ENCODE peak calls at places on chromosomes 16 and 17, in nine cellular contexts. One of them, this sample, is unnamed.

GRCh38 chr16:88653101-88653500 is 2.2 kb upstream of the CYBA start:
- DNase-seq in brain microvascular endothelial cell: no peak
- DNase-seq in sigmoid colon: no peak
- DNase-seq in psoas muscle: no peak
- DNase-seq in breast epithelium: no peak
- DNase-seq in cardiac muscle cell: no peak
- DNase-seq in right cardiac atrium: no peak
- DNase-seq in H1: no peak
- DNase-seq in neural progenitor cell: no peak
- DNase-seq in this sample: no peak

GRCh38 chr17:61393904-61394629 is 5.6 kb upstream of the TBX2 start:
- DNase-seq in brain microvascular endothelial cell: no peak
- DNase-seq in sigmoid colon: no peak
- DNase-seq in psoas muscle: no peak
- DNase-seq in breast epithelium: no peak
- DNase-seq in cardiac muscle cell: peak; percentile 36
- DNase-seq in right cardiac atrium: no peak
- DNase-seq in H1: no peak
- DNase-seq in neural progenitor cell: peak; percentile 28
- DNase-seq in this sample: no peak

GRCh38 chr17:79303641-79304205 is 229.1 kb downstream of the ENGASE start:
- DNase-seq in brain microvascular endothelial cell: no peak
- DNase-seq in sigmoid colon: no peak
- DNase-seq in psoas muscle: no peak
- DNase-seq in breast epithelium: no peak
- DNase-seq in cardiac muscle cell: no peak
- DNase-seq in right cardiac atrium: no peak
- DNase-seq in H1: no peak
- DNase-seq in neural progenitor cell: no peak
- DNase-seq in this sample: no peak

GRCh38 chr17:29583324-29584248 is 5.9 kb downstream of the GIT1 start:
- DNase-seq in brain microvascular endothelial cell: no peak
- DNase-seq in sigmoid colon: no peak
- DNase-seq in psoas muscle: no peak
- DNase-seq in breast epithelium: no peak
- DNase-seq in cardiac muscle cell: no peak
- DNase-seq in right cardiac atrium: no peak
- DNase-seq in H1: no peak
- DNase-seq in neural progenitor cell: no peak
- DNase-seq in this sample: no peak

GRCh38 chr17:77897741-77898301 is 60.7 kb upstream of the TNRC6C start:
- DNase-seq in brain microvascular endothelial cell: no peak
- DNase-seq in sigmoid colon: peak; percentile 2
- DNase-seq in psoas muscle: no peak
- DNase-seq in breast epithelium: no peak
- DNase-seq in cardiac muscle cell: no peak
- DNase-seq in right cardiac atrium: no peak
- DNase-seq in H1: no peak
- DNase-seq in neural progenitor cell: peak; percentile 1
- DNase-seq in this sample: no peak

GRCh38 chr17:57406131-57406980 is 150.0 kb downstream of the MSI2 start:
- DNase-seq in brain microvascular endothelial cell: no peak
- DNase-seq in sigmoid colon: no peak
- DNase-seq in psoas muscle: no peak
- DNase-seq in breast epithelium: no peak
- DNase-seq in cardiac muscle cell: peak; percentile 76
- DNase-seq in right cardiac atrium: peak; percentile 45
- DNase-seq in H1: no peak
- DNase-seq in neural progenitor cell: peak; percentile 97
- DNase-seq in this sample: no peak

GRCh38 chr16:57504491-57504890 is 18.2 kb upstream of the DOK4 start:
- DNase-seq in brain microvascular endothelial cell: no peak
- DNase-seq in sigmoid colon: no peak
- DNase-seq in psoas muscle: no peak
- DNase-seq in breast epithelium: no peak
- DNase-seq in cardiac muscle cell: no peak
- DNase-seq in right cardiac atrium: no peak
- DNase-seq in H1: no peak
- DNase-seq in neural progenitor cell: no peak
- DNase-seq in this sample: no peak

GRCh38 chr17:36510636-36511035 is 24.0 kb downstream of the MYO19 start:
- DNase-seq in brain microvascular endothelial cell: no peak
- DNase-seq in sigmoid colon: no peak
- DNase-seq in psoas muscle: no peak
- DNase-seq in breast epithelium: no peak
- DNase-seq in cardiac muscle cell: no peak
- DNase-seq in right cardiac atrium: no peak
- DNase-seq in H1: no peak
- DNase-seq in neural progenitor cell: no peak
- DNase-seq in this sample: no peak

GRCh38 chr17:75473246-75473645 is 16.8 kb downstream of the TMEM94 start:
- DNase-seq in brain microvascular endothelial cell: no peak
- DNase-seq in sigmoid colon: no peak
- DNase-seq in psoas muscle: no peak
- DNase-seq in breast epithelium: no peak
- DNase-seq in cardiac muscle cell: peak; percentile 35
- DNase-seq in right cardiac atrium: peak; percentile 69
- DNase-seq in H1: no peak
- DNase-seq in neural progenitor cell: no peak
- DNase-seq in this sample: no peak

GRCh38 chr16:88681084-88681680 is 5.1 kb downstream of the SNAI3 start:
- DNase-seq in brain microvascular endothelial cell: no peak
- DNase-seq in sigmoid colon: no peak
- DNase-seq in psoas muscle: no peak
- DNase-seq in breast epithelium: no peak
- DNase-seq in cardiac muscle cell: no peak
- DNase-seq in right cardiac atrium: no peak
- DNase-seq in H1: peak; percentile 82
- DNase-seq in neural progenitor cell: peak; percentile 43
- DNase-seq in this sample: no peak

GRCh38 chr17:59827721-59828477 is 64.8 kb downstream of the TUBD1 start:
- DNase-seq in brain microvascular endothelial cell: no peak
- DNase-seq in sigmoid colon: no peak
- DNase-seq in psoas muscle: no peak
- DNase-seq in breast epithelium: no peak
- DNase-seq in cardiac muscle cell: no peak
- DNase-seq in right cardiac atrium: no peak
- DNase-seq in H1: no peak
- DNase-seq in neural progenitor cell: no peak
- DNase-seq in this sample: no peak

GRCh38 chr17:56471661-56472060 is 121.8 kb upstream of the NOG start:
- DNase-seq in brain microvascular endothelial cell: no peak
- DNase-seq in sigmoid colon: no peak
- DNase-seq in psoas muscle: no peak
- DNase-seq in breast epithelium: no peak
- DNase-seq in cardiac muscle cell: no peak
- DNase-seq in right cardiac atrium: no peak
- DNase-seq in H1: no peak
- DNase-seq in neural progenitor cell: no peak
- DNase-seq in this sample: no peak

DNA sequence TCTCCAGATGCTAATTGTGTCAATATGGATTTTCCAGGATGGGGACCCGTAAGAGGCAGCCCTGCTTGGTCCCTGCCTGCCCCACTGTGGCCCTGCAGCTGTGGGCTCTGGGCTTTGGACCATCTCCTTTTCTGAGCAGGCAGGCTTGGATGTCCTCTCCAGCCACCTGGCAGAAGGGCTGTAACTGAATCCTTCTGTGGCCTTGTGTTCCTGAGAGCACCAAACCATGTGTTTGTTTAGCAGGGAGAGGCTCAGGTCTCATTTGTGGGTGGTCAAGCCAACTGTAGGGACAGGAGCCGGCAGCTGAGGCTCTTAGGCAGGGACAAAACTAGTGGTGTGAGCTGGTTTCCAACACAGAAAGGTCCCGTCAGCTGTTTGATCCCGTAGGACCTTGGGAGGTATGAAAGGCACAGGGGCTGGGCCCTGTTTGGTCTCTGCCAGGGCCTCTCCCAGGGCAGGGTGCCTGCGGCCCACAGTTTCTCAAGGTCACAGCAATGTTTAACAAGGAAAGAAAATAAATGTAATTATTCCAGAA is 18.5 kb downstream of the SEC14L5 start:
- DNase-seq in brain microvascular endothelial cell: no peak
- DNase-seq in sigmoid colon: no peak
- DNase-seq in psoas muscle: peak; percentile 49
- DNase-seq in breast epithelium: no peak
- DNase-seq in cardiac muscle cell: no peak
- DNase-seq in right cardiac atrium: no peak
- DNase-seq in H1: no peak
- DNase-seq in neural progenitor cell: no peak
- DNase-seq in this sample: no peak
- H3K27ac ChIP-seq in brain microvascular endothelial cell: no peak overlapping the region
- H3K27ac ChIP-seq in sigmoid colon: no peak overlapping the region
- H3K27ac ChIP-seq in psoas muscle: peak overlapping the region; percentile 74
- H3K27ac ChIP-seq in breast epithelium: no peak overlapping the region
- H3K27ac ChIP-seq in cardiac muscle cell: no peak overlapping the region
- H3K27ac ChIP-seq in right cardiac atrium: no peak overlapping the region
- H3K27ac ChIP-seq in H1: no peak overlapping the region
- H3K27ac ChIP-seq in neural progenitor cell: no peak overlapping the region
- H3K27ac ChIP-seq in this sample: no peak overlapping the region

DNA sequence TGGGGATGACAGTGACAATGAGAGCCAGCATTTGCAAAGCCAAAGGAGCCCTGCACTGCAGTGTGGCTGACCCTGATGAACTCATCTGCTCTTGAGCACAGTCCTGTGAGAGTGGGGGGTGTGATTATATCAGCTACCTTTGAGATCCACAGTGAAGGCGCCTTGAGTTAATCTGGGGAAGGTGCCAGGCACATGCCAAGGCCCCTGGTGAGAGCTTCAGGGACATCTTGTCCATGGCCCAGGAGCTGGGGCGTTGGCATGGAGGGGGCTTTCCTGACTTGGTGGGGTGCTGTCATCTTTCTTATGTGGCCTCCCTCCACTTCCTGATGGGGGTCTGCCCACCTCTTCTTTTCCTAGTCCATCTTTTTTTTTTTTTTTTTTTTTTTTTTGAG is 86.5 kb downstream of the SNX29 start:
- DNase-seq in brain microvascular endothelial cell: no peak
- DNase-seq in sigmoid colon: no peak
- DNase-seq in psoas muscle: no peak
- DNase-seq in breast epithelium: no peak
- DNase-seq in cardiac muscle cell: no peak
- DNase-seq in right cardiac atrium: no peak
- DNase-seq in H1: no peak
- DNase-seq in neural progenitor cell: no peak
- DNase-seq in this sample: no peak
- H3K27ac ChIP-seq in brain microvascular endothelial cell: no peak overlapping the region
- H3K27ac ChIP-seq in sigmoid colon: peak overlapping the region; percentile 79
- H3K27ac ChIP-seq in psoas muscle: peak overlapping the region; percentile 71
- H3K27ac ChIP-seq in breast epithelium: peak overlapping the region; percentile 90
- H3K27ac ChIP-seq in cardiac muscle cell: no peak overlapping the region
- H3K27ac ChIP-seq in right cardiac atrium: peak overlapping the region; percentile 80
- H3K27ac ChIP-seq in H1: no peak overlapping the region
- H3K27ac ChIP-seq in neural progenitor cell: no peak overlapping the region
- H3K27ac ChIP-seq in this sample: peak overlapping the region; percentile 61

GRCh38 chr17:44121997-44122824 is 1.2 kb downstream of the HDAC5 start:
- DNase-seq in brain microvascular endothelial cell: no peak
- DNase-seq in sigmoid colon: no peak
- DNase-seq in psoas muscle: no peak
- DNase-seq in breast epithelium: no peak
- DNase-seq in cardiac muscle cell: no peak
- DNase-seq in right cardiac atrium: no peak
- DNase-seq in H1: no peak
- DNase-seq in neural progenitor cell: peak; percentile 43
- DNase-seq in this sample: no peak

GRCh38 chr17:44122825-44123355 is 551 bp downstream of the HDAC5 start:
- DNase-seq in brain microvascular endothelial cell: no peak
- DNase-seq in sigmoid colon: no peak
- DNase-seq in psoas muscle: no peak
- DNase-seq in breast epithelium: no peak
- DNase-seq in cardiac muscle cell: no peak
- DNase-seq in right cardiac atrium: no peak
- DNase-seq in H1: no peak
- DNase-seq in neural progenitor cell: no peak
- DNase-seq in this sample: no peak

GRCh38 chr17:44119798-44120197 is 3.6 kb downstream of the HDAC5 start:
- DNase-seq in brain microvascular endothelial cell: no peak
- DNase-seq in sigmoid colon: no peak
- DNase-seq in psoas muscle: no peak
- DNase-seq in breast epithelium: no peak
- DNase-seq in cardiac muscle cell: no peak
- DNase-seq in right cardiac atrium: no peak
- DNase-seq in H1: no peak
- DNase-seq in neural progenitor cell: no peak
- DNase-seq in this sample: no peak

GRCh38 chr17:44119062-44119461 is 4.4 kb downstream of the HDAC5 start:
- DNase-seq in brain microvascular endothelial cell: no peak
- DNase-seq in sigmoid colon: no peak
- DNase-seq in psoas muscle: no peak
- DNase-seq in breast epithelium: no peak
- DNase-seq in cardiac muscle cell: no peak
- DNase-seq in right cardiac atrium: no peak
- DNase-seq in H1: no peak
- DNase-seq in neural progenitor cell: no peak
- DNase-seq in this sample: no peak

GRCh38 chr17:44121206-44121605 is 2.2 kb downstream of the HDAC5 start:
- DNase-seq in brain microvascular endothelial cell: no peak
- DNase-seq in sigmoid colon: no peak
- DNase-seq in psoas muscle: no peak
- DNase-seq in breast epithelium: no peak
- DNase-seq in cardiac muscle cell: no peak
- DNase-seq in right cardiac atrium: no peak
- DNase-seq in H1: no peak
- DNase-seq in neural progenitor cell: peak; percentile 68
- DNase-seq in this sample: no peak
- H3K27ac ChIP-seq in brain microvascular endothelial cell: no peak overlapping the region
- H3K27ac ChIP-seq in sigmoid colon: peak overlapping the region; percentile 94
- H3K27ac ChIP-seq in psoas muscle: peak overlapping the region; percentile 95
- H3K27ac ChIP-seq in breast epithelium: peak overlapping the region; percentile 97
- H3K27ac ChIP-seq in cardiac muscle cell: no peak overlapping the region
- H3K27ac ChIP-seq in right cardiac atrium: no peak overlapping the region
- H3K27ac ChIP-seq in H1: no peak overlapping the region
- H3K27ac ChIP-seq in neural progenitor cell: no peak overlapping the region
- H3K27ac ChIP-seq in this sample: peak overlapping the region; percentile 96

GRCh38 chr16:8674413-8675022 is at the start of gene ABAT:
- DNase-seq in brain microvascular endothelial cell: peak; percentile 65
- DNase-seq in sigmoid colon: peak; percentile 94
- DNase-seq in psoas muscle: peak; percentile 90
- DNase-seq in breast epithelium: peak; percentile 91
- DNase-seq in cardiac muscle cell: peak; percentile 82
- DNase-seq in right cardiac atrium: peak; percentile 91
- DNase-seq in H1: peak; percentile 91
- DNase-seq in neural progenitor cell: peak; percentile 94
- DNase-seq in this sample: peak; percentile 97

GRCh38 chr16:8676160-8676547 is 1.7 kb downstream of the ABAT start:
- DNase-seq in brain microvascular endothelial cell: no peak
- DNase-seq in sigmoid colon: no peak
- DNase-seq in psoas muscle: no peak
- DNase-seq in breast epithelium: no peak
- DNase-seq in cardiac muscle cell: no peak
- DNase-seq in right cardiac atrium: no peak
- DNase-seq in H1: no peak
- DNase-seq in neural progenitor cell: no peak
- DNase-seq in this sample: no peak

GRCh38 chr16:8676737-8677375 is 2.4 kb downstream of the ABAT start:
- DNase-seq in brain microvascular endothelial cell: no peak
- DNase-seq in sigmoid colon: no peak
- DNase-seq in psoas muscle: no peak
- DNase-seq in breast epithelium: no peak
- DNase-seq in cardiac muscle cell: no peak
- DNase-seq in right cardiac atrium: no peak
- DNase-seq in H1: no peak
- DNase-seq in neural progenitor cell: no peak
- DNase-seq in this sample: no peak

GRCh38 chr16:8673611-8674412 is 605 bp upstream of the ABAT start:
- DNase-seq in brain microvascular endothelial cell: no peak
- DNase-seq in sigmoid colon: peak; percentile 65
- DNase-seq in psoas muscle: no peak
- DNase-seq in breast epithelium: no peak
- DNase-seq in cardiac muscle cell: no peak
- DNase-seq in right cardiac atrium: no peak
- DNase-seq in H1: no peak
- DNase-seq in neural progenitor cell: peak; percentile 60
- DNase-seq in this sample: no peak

GRCh38 chr16:8675183-8676159 is 1.1 kb downstream of the ABAT start:
- DNase-seq in brain microvascular endothelial cell: no peak
- DNase-seq in sigmoid colon: peak; percentile 66
- DNase-seq in psoas muscle: no peak
- DNase-seq in breast epithelium: no peak
- DNase-seq in cardiac muscle cell: peak; percentile 18
- DNase-seq in right cardiac atrium: no peak
- DNase-seq in H1: no peak
- DNase-seq in neural progenitor cell: no peak
- DNase-seq in this sample: no peak
- H3K27ac ChIP-seq in brain microvascular endothelial cell: no peak overlapping the region
- H3K27ac ChIP-seq in sigmoid colon: no peak overlapping the region
- H3K27ac ChIP-seq in psoas muscle: no peak overlapping the region
- H3K27ac ChIP-seq in breast epithelium: no peak overlapping the region
- H3K27ac ChIP-seq in cardiac muscle cell: no peak overlapping the region
- H3K27ac ChIP-seq in right cardiac atrium: no peak overlapping the region
- H3K27ac ChIP-seq in H1: no peak overlapping the region
- H3K27ac ChIP-seq in neural progenitor cell: no peak overlapping the region
- H3K27ac ChIP-seq in this sample: no peak overlapping the region